ENCODE peak calls at places on chromosomes 5 and 9, in five cellular contexts. I, X, Y, V and D are unnamed samples.

GRCh38 chr5:44952376-44952775 is 143.6 kb downstream of the MRPS30 start:
- DNase-seq in I (no peak), X (peak), Y (no peak), V (no peak), D (peak)

GRCh38 chr9:16718296-16718695 is 152.2 kb downstream of the BNC2 start:
- DNase-seq in I (no peak), X (no peak), Y (no peak), V (no peak), D (no peak)

GRCh38 chr5:16666861-16667481 is 50.2 kb upstream of the RETREG1 start:
- DNase-seq in I (no peak), X (no peak), Y (no peak), V (no peak), D (no peak)

GRCh38 chr9:95027914-95028854 is 289.3 kb downstream of the FANCC start:
- DNase-seq in I (no peak), X (no peak), Y (no peak), V (no peak), D (no peak)

GRCh38 chr5:93191426-93191825 is 389.6 kb downstream of the NR2F1-AS1 start:
- DNase-seq in I (no peak), X (no peak), Y (no peak), V (no peak), D (no peak)

GRCh38 chr9:17900604-17901003 is 321.7 kb downstream of the SH3GL2 start:
- DNase-seq in I (no peak), X (peak), Y (no peak), V (no peak), D (no peak)

GRCh38 chr9:126818482-126818881 is 13.6 kb downstream of the ZBTB43 start:
- DNase-seq in I (no peak), X (no peak), Y (no peak), V (no peak), D (no peak)

GRCh38 chr5:169302491-169303118 is 1.7 kb upstream of the SLIT3 start:
- DNase-seq in I (peak), X (peak), Y (peak), V (peak), D (peak)

GRCh38 chr5:69528015-69528414 is 32.0 kb upstream of the GTF2H2C start:
- DNase-seq in I (no peak), X (no peak), Y (no peak), V (no peak), D (no peak)

GRCh38 chr9:74887041-74887980 is at the start of gene TRPM6:
- DNase-seq in I (peak), X (peak), Y (peak), V (no peak), D (no peak)